ENCODE peak calls at places on chromosome 17, in nine cellular contexts. O is H1; T is lower lobe of right lung; P is CD8-positive, alpha-beta T cell; J is neural progenitor cell; N is colonic mucosa; X is brain microvascular endothelial cell; V is epithelial cell of esophagus; F is cardiac muscle cell. C is an unnamed sample.

GRCh38 chr17:31492880-31493655 is 101.6 kb downstream of the RAB11FIP4 start:
- DNase-seq in P (peak), X (no peak), N (peak), T (peak), F (no peak), V (no peak), J (no peak), O (no peak), C (no peak)

GRCh38 chr17:29163563-29163962 is 16.6 kb downstream of the MYO18A start:
- DNase-seq in J (no peak), P (no peak), V (no peak), O (no peak), N (no peak), T (no peak), F (no peak), X (no peak), C (no peak)

GRCh38 chr17:46854948-46855347 is 3.6 kb downstream of the WNT9B start:
- DNase-seq in J (no peak), N (no peak), O (no peak), X (no peak), F (no peak), T (no peak), P (no peak), V (no peak), C (no peak)

GRCh38 chr17:41510251-41511065 is 5.0 kb upstream of the KRT13 start:
- DNase-seq in N (no peak), X (no peak), O (no peak), J (no peak), P (no peak), F (no peak), V (peak), T (no peak), C (no peak)

GRCh38 chr17:8837438-8838075 is 29.9 kb downstream of the PIK3R6 start:
- DNase-seq in O (no peak), V (no peak), N (no peak), X (no peak), T (no peak), F (no peak), J (no peak), P (no peak), C (peak)

GRCh38 chr17:48799069-48799710 is 17.8 kb downstream of the TTLL6 start:
- DNase-seq in N (peak), O (no peak), F (no peak), J (no peak), V (no peak), X (no peak), T (no peak), P (no peak), C (no peak)

GRCh38 chr17:70560471-70560870 is 391.1 kb downstream of the KCNJ2 start:
- DNase-seq in X (no peak), J (no peak), V (no peak), P (no peak), T (no peak), F (no peak), O (no peak), N (no peak), C (no peak)

GRCh38 chr17:43952351-43952723 is 1.4 kb downstream of the PYY start:
- DNase-seq in N (no peak), V (no peak), J (peak), T (no peak), O (no peak), X (no peak), P (no peak), F (peak), C (no peak)

GRCh38 chr17:8563981-8564602 is 66.4 kb downstream of the MYH10 start:
- DNase-seq in F (no peak), P (no peak), V (no peak), J (no peak), T (no peak), X (no peak), N (no peak), O (no peak), C (no peak)

GRCh38 chr17:40566027-40566426 is 755 bp upstream of the CCR7 start:
- DNase-seq in F (no peak), J (no peak), V (no peak), T (no peak), X (no peak), P (no peak), O (no peak), N (no peak), C (no peak)

GRCh38 chr17:3447625-3448024 is 14.0 kb upstream of the OR1E2 start:
- DNase-seq in O (no peak), J (peak), F (no peak), T (no peak), X (no peak), N (no peak), V (peak), P (no peak), C (no peak)

GRCh38 chr17:81179220-81179619 is 13.2 kb upstream of the AATK start:
- DNase-seq in T (no peak), X (no peak), V (no peak), J (no peak), P (no peak), O (no peak), F (no peak), N (no peak), C (no peak)

GRCh38 chr17:63274156-63274555 is 171.9 kb downstream of the CYB561 start:
- DNase-seq in J (no peak), N (no peak), P (no peak), O (no peak), X (peak), V (no peak), T (no peak), F (no peak), C (no peak)

GRCh38 chr17:6695051-6695450 is 18.1 kb downstream of the SLC13A5 start:
- DNase-seq in X (no peak), P (no peak), T (no peak), F (no peak), J (no peak), V (no peak), O (no peak), N (no peak), C (no peak)

GRCh38 chr17:57924677-57925076 is 30.5 kb downstream of the CUEDC1 start:
- DNase-seq in X (no peak), O (no peak), F (no peak), N (no peak), T (no peak), J (no peak), V (no peak), P (no peak), C (no peak)

GRCh38 chr17:1533649-1534325 is 17.4 kb upstream of the INPP5K start:
- DNase-seq in F (no peak), P (no peak), V (no peak), O (no peak), N (no peak), X (no peak), T (no peak), J (no peak), C (no peak)

GRCh38 chr17:10001296-10001904 is 96.3 kb upstream of the RCVRN start:
- DNase-seq in P (no peak), V (no peak), X (no peak), J (no peak), T (no peak), O (no peak), F (no peak), N (no peak), C (no peak)

GRCh38 chr17:80941743-80942211 is 49.9 kb upstream of the CHMP6 start:
- DNase-seq in V (no peak), O (no peak), N (peak), F (no peak), T (peak), P (no peak), J (no peak), X (no peak), C (no peak)

GRCh38 chr17:336110-337021 is 16.2 kb downstream of the RPH3AL start:
- DNase-seq in X (no peak), V (no peak), J (peak), T (peak), F (peak), O (no peak), N (peak), P (peak), C (no peak)

GRCh38 chr17:6919158-6919557 is 76.7 kb upstream of the ALOX12 start:
- DNase-seq in X (no peak), P (no peak), V (no peak), N (no peak), O (no peak), J (no peak), F (no peak), T (no peak), C (no peak)

GRCh38 chr17:1755993-1756306 is 5.9 kb upstream of the SERPINF1 start:
- DNase-seq in N (no peak), P (no peak), T (no peak), O (no peak), V (no peak), X (no peak), J (no peak), F (no peak), C (no peak)

GRCh38 chr17:14300628-14301278 is at the start of gene HS3ST3B1:
- DNase-seq in J (peak), V (peak), N (peak), P (peak), O (peak), X (peak), T (peak), F (peak), C (peak)
- TF ChIP-seq CTCF in J (no peak), V (peak), N (no peak), P (peak), O (no peak), X (peak), T (no peak), F (peak), C (peak)

DNA sequence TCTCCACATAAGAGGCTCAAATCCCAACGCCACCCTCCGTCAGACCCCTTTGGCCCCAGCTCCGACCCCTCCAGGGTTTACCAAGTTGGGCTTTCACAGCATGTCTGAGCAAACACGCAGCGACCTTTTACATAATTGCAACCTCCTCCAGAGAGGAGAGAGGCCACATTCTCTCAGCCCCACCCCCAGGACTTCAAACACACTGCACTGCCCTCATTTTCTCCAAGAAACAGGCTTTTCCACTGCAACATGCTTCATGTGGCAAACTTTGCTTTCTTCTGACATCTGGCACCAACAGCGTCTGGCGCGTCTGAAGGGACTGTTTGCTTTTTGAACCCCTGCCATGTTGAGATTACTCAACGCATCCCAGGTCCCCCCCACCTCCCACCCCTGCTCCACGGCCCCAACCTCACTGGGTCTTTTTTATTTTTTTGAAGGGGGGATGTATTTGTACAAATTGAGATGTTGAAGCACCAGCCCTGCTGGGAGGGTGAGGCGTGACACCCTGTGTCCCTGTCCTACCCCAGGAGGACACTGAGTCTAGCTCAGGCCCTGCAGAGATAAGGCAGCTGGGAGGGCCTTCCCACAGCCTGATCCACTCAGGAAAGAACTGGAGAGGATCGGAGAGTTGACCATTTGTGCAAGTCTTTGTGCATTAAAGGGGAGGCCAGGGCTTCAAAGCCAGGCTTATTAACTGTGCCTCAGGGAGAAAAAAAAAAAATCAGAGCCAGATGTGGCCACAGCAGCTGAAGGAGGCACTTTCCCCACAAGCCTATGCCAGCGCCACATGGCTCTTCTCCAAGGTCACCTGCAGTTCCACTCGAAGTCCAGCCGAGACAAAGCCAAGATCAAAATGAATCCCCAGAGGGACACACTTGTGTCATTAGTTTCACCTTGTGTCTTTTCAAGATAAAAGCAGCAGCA is 29.7 kb downstream of the AXIN2 start:
- DNase-seq in O (no peak), J (peak), V (no peak), T (no peak), F (peak), X (no peak), P (no peak), N (no peak), C (no peak)
- TF ChIP-seq CTCF in O (no peak), J (peak), V (peak), T (no peak), F (peak), X (peak), P (no peak), N (no peak), C (peak)

GRCh38 chr17:32914181-32914580 is 13.8 kb upstream of the TMEM98 start:
- DNase-seq in F (no peak), N (no peak), J (no peak), V (no peak), O (no peak), P (no peak), X (no peak), T (no peak), C (no peak)

GRCh38 chr17:32913593-32913992 is 14.4 kb upstream of the TMEM98 start:
- DNase-seq in V (no peak), O (no peak), P (no peak), J (no peak), F (no peak), N (no peak), T (no peak), X (no peak), C (peak)

GRCh38 chr17:32909787-32910369 is 18.1 kb upstream of the TMEM98 start:
- DNase-seq in T (no peak), V (peak), N (peak), F (peak), O (no peak), P (peak), J (peak), X (peak), C (peak)

GRCh38 chr17:32910769-32911168 is 17.2 kb upstream of the TMEM98 start:
- DNase-seq in T (no peak), X (no peak), O (no peak), P (no peak), F (no peak), V (no peak), J (no peak), N (peak), C (no peak)

DNA sequence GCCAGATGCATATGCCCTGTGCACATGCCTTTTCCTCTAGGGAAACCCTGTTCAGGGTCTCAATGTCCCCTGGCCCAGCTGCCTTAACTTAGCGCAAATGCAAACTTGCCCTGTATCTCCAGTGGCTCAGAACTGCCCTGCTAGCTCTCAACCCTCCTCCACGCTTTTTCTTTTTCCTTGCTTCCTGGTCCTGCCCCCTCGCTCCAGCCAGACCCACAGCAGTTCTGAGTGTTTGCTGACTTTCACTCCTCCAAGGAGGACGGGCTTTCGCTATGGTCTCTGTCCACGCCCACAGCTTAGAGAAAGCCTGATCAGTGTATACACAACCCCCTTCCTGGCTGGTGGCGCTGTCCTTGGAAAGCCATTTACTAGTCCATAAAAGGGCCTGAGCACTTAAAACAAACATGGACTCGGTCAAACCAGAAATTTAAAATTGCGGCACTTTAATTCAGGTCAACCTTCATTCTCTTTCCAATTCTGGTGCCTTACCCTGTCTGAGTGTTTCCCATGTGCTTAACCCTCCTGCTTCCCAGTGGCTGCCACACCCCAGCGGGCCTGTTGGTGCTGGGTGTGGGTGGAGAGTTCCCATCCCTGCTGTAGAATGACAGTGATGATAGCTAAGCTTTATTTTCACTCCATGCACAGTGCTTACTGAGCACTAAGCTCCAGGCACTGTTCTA is 15.6 kb upstream of the TMEM98 start:
- DNase-seq in F (peak), J (peak), P (no peak), X (peak), V (peak), N (peak), T (peak), O (no peak), C (peak)
- TF ChIP-seq CTCF in F (peak), J (no peak), P (no peak), X (peak), V (no peak), N (no peak), T (peak), O (no peak), C (no peak)

GRCh38 chr17:72171703-72172670 is 51.2 kb downstream of the SOX9 start:
- DNase-seq in J (no peak), O (no peak), F (no peak), N (no peak), X (no peak), V (peak), P (no peak), T (no peak), C (no peak)
- TF ChIP-seq CTCF in J (no peak), O (no peak), F (no peak), N (no peak), X (no peak), V (peak), P (no peak), T (no peak), C (no peak)

GRCh38 chr17:17151055-17151454 is 55.1 kb downstream of the PLD6 start:
- DNase-seq in F (no peak), P (no peak), V (peak), J (no peak), O (no peak), N (no peak), T (no peak), X (peak), C (no peak)
- TF ChIP-seq CTCF in F (no peak), P (no peak), V (no peak), J (no peak), O (no peak), N (no peak), T (no peak), X (no peak), C (no peak)

DNA sequence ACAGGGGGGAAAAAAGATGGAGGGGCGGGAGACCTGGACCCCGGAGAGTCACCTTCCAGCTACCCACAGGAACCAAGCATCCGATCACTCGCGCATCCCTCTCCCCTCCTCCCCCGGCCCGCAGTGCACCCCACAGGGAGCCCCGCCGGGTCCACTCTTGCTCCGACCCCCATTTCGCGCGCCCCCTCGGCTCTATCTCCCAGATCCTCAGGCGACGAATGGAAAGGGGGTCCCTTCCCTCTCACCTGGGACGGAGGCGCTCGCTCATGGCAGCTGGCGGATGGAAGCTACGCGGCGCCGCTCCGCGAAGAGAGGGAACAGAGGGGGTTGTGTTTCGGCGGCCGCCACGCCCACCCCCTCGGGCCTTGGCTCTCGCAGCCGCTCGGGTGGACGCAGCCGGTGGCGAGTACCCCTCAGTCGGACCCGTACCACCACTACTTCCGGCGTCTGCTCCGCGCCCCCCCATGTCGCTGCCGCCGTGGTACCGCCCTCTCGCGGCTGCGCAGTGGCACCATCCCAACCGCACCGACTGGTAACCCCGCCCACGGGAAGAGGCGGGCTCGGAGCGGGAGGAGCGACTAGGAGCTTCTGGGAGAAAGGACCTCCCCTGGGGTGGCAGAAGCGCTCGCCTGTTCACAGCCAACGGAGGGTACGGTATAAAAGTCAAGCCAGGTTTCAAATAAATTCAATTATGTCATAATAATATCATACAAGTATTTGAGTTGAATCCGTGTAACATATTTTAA is 29.7 kb downstream of the CPSF4L start:
- DNase-seq in N (peak), O (peak), T (peak), J (peak), P (peak), X (peak), F (peak), V (peak), C (peak)
- TF ChIP-seq CTCF in N (no peak), O (peak), T (peak), J (peak), P (no peak), X (peak), F (peak), V (peak), C (peak)

GRCh38 chr17:37802712-37803416 is 58.0 kb upstream of the HNF1B start:
- DNase-seq in V (no peak), X (peak), T (no peak), O (no peak), F (no peak), P (no peak), J (no peak), N (no peak), C (no peak)
- TF ChIP-seq CTCF in V (no peak), X (peak), T (no peak), O (no peak), F (no peak), P (no peak), J (no peak), N (no peak), C (no peak)

GRCh38 chr17:11031787-11032186 is 193.9 kb upstream of the PIRT start:
- DNase-seq in F (no peak), J (peak), N (no peak), P (no peak), O (peak), V (no peak), X (no peak), T (no peak), C (no peak)
- TF ChIP-seq CTCF in F (no peak), J (peak), N (no peak), P (no peak), O (peak), V (no peak), X (peak), T (no peak), C (peak)

GRCh38 chr17:60586288-60586974 is 13.6 kb upstream of the PPM1D start:
- DNase-seq in T (no peak), O (no peak), N (no peak), V (no peak), J (peak), X (no peak), P (no peak), F (peak), C (no peak)
- TF ChIP-seq CTCF in T (peak), O (peak), N (no peak), V (peak), J (peak), X (peak), P (no peak), F (peak), C (peak)